ENCODE peak calls at places on chromosome 12, in ten cellular contexts. L is stimulated activated CD4-positive, alpha-beta T cell treated with anti-CD3 and anti-CD28 coated beads, Interleukin-4, amount 100 ng/mL, for 24 hours; Z is memory B cell; Y is ELR; D is dorsolateral prefrontal cortex; W is tibial artery; G is COLO829; V is HEK293T; F is lower lobe of right lung; Q is SK-N-DZ. C is an unnamed sample.
A peak's percentile ranks its signal among the peaks of the same experiment; 100 is the strongest.

GRCh38 chr12:89461649-89462612 is 62.7 kb downstream of the GALNT4 start:
- DNase-seq in L (no peak), Z (peak; percentile 47), Y (peak; percentile 85), D (no peak), W (no peak), G (peak; percentile 79), V (peak; percentile 45), F (no peak), Q (peak; percentile 47), C (peak; percentile 83)

GRCh38 chr12:3520168-3520567 is 29.2 kb downstream of the PRMT8 start:
- DNase-seq in L (no peak), Z (no peak), Y (no peak), D (no peak), W (no peak), G (no peak), V (no peak), F (no peak), Q (no peak), C (no peak)

GRCh38 chr12:20629414-20630156 is 65.5 kb upstream of the SLCO1C1 start:
- DNase-seq in L (no peak), Z (no peak), Y (no peak), D (no peak), W (peak; percentile 72), G (peak; percentile 8), V (no peak), F (no peak), Q (no peak), C (peak; percentile 68)

GRCh38 chr12:7645395-7646177 is 20.1 kb downstream of the APOBEC1 start:
- DNase-seq in L (peak; percentile 36), Z (peak; percentile 30), Y (peak; percentile 65), D (no peak), W (no peak), G (peak; percentile 54), V (peak; percentile 26), F (no peak), Q (peak; percentile 34), C (peak; percentile 39)

GRCh38 chr12:57552692-57553321 is 3.0 kb downstream of the KIF5A start:
- DNase-seq in L (no peak), Z (no peak), Y (peak; percentile 37), D (no peak), W (no peak), G (peak; percentile 14), V (no peak), F (no peak), Q (no peak), C (peak; percentile 46)

GRCh38 chr12:130953783-130954543 is at the start of gene ADGRD1:
- DNase-seq in L (no peak), Z (no peak), Y (no peak), D (no peak), W (peak; percentile 81), G (no peak), V (no peak), F (peak; percentile 79), Q (no peak), C (no peak)

GRCh38 chr12:57604454-57605307 is at the start of gene DTX3:
- DNase-seq in L (peak; percentile 34), Z (no peak), Y (peak; percentile 57), D (peak; percentile 72), W (peak; percentile 89), G (peak; percentile 18), V (no peak), F (no peak), Q (no peak), C (peak; percentile 22)

GRCh38 chr12:51980051-51980808 is 26.5 kb upstream of the TAMALIN start:
- DNase-seq in L (peak; percentile 68), Z (peak; percentile 67), Y (peak; percentile 71), D (peak; percentile 75), W (no peak), G (peak; percentile 94), V (peak; percentile 89), F (peak; percentile 83), Q (peak; percentile 68), C (peak; percentile 60)

GRCh38 chr12:3328571-3328970 is 162.4 kb upstream of the PRMT8 start:
- DNase-seq in L (no peak), Z (no peak), Y (no peak), D (no peak), W (no peak), G (no peak), V (no peak), F (no peak), Q (no peak), C (no peak)

GRCh38 chr12:81998761-81999378 is 239.7 kb upstream of the PPFIA2 start:
- DNase-seq in L (no peak), Z (no peak), Y (no peak), D (no peak), W (no peak), G (peak; percentile 35), V (no peak), F (no peak), Q (no peak), C (peak; percentile 73)

GRCh38 chr12:30925607-30926242 is 823 bp upstream of the TSPAN11 start:
- DNase-seq in L (no peak), Z (no peak), Y (no peak), D (no peak), W (no peak), G (no peak), V (no peak), F (no peak), Q (no peak), C (no peak)

GRCh38 chr12:6936642-6937480 is 6.8 kb upstream of the RNU7-1 start:
- DNase-seq in L (peak; percentile 69), Z (no peak), Y (no peak), D (no peak), W (no peak), G (no peak), V (no peak), F (no peak), Q (no peak), C (no peak)

GRCh38 chr12:1932264-1932777 is 13.9 kb upstream of the CACNA2D4 start:
- DNase-seq in L (no peak), Z (no peak), Y (no peak), D (no peak), W (peak; percentile 90), G (no peak), V (no peak), F (peak; percentile 50), Q (no peak), C (peak; percentile 37)

C was measured in astrocyte of the spinal cord.